ENCODE peak calls at places on chromosomes 11 and 22, in six cellular contexts. Y, R, A, P, L and X are unnamed samples. For H3K27me3, the result is how much of the 10 kb centered on the place peaks cover.

GRCh38 chr11:77590194-77590591 is 440 bp downstream of the AQP11 start:
- DNase-seq in Y (peak), R (peak), A (peak), P (peak), L (peak), X (no peak)

GRCh38 chr11:102733232-102733875 is 8.6 kb upstream of the MMP8 start:
- DNase-seq in Y (peak), R (peak), A (peak), P (peak), L (peak), X (peak)

GRCh38 chr22:29635734-29636357 is 32.4 kb downstream of the NF2 start:
- DNase-seq in Y (no peak), R (peak), A (no peak), P (peak), L (peak), X (no peak)

GRCh38 chr11:69186316-69187266 is 30.9 kb downstream of the SMIM38 start:
- DNase-seq in Y (peak), R (no peak), A (no peak), P (no peak), L (no peak), X (no peak)

GRCh38 chr11:126834573-126834972 is 166.0 kb downstream of the KIRREL3 start:
- DNase-seq in Y (no peak), R (no peak), A (no peak), P (no peak), L (no peak), X (no peak)

GRCh38 chr11:6397636-6398035 is 7.4 kb downstream of the SMPD1 start:
- DNase-seq in Y (no peak), R (no peak), A (no peak), P (no peak), L (peak), X (peak)

GRCh38 chr11:110873953-110874352 is 161.7 kb upstream of the ARHGAP20 start:
- DNase-seq in Y (no peak), R (no peak), A (no peak), P (no peak), L (no peak), X (no peak)

GRCh38 chr11:33478111-33478573 is 221.0 kb downstream of the HIPK3 start:
- DNase-seq in Y (no peak), R (peak), A (no peak), P (no peak), L (no peak), X (no peak)

GRCh38 chr22:44894782-44895181 is 115.0 kb downstream of the PHF21B start:
- DNase-seq in Y (no peak), R (no peak), A (no peak), P (no peak), L (no peak), X (peak)

GRCh38 chr11:26916805-26917204 is 77.1 kb upstream of the FIBIN start:
- DNase-seq in Y (no peak), R (no peak), A (no peak), P (no peak), L (no peak), X (no peak)

GRCh38 chr11:109697140-109697843 is 275.3 kb downstream of the C11orf87 start:
- DNase-seq in Y (peak), R (peak), A (no peak), P (peak), L (peak), X (no peak)

GRCh38 chr11:120835601-120836228 is 188.2 kb upstream of the TBCEL start:
- DNase-seq in Y (no peak), R (peak), A (no peak), P (no peak), L (no peak), X (no peak)

GRCh38 chr11:43580735-43581369 is 99.7 kb upstream of the HSD17B12 start:
- DNase-seq in Y (peak), R (no peak), A (no peak), P (no peak), L (peak), X (no peak)

GRCh38 chr11:116061322-116061721 is 557.1 kb upstream of the CADM1 start:
- DNase-seq in Y (no peak), R (no peak), A (no peak), P (no peak), L (no peak), X (no peak)

GRCh38 chr22:26097840-26098239 is 71.4 kb upstream of the SEZ6L start:
- DNase-seq in Y (no peak), R (no peak), A (no peak), P (no peak), L (no peak), X (no peak)

GRCh38 chr22:21641417-21641794 is 696 bp upstream of the SDF2L1 start:
- DNase-seq in Y (peak), R (peak), A (peak), P (no peak), L (peak), X (no peak)

GRCh38 chr22:21778705-21779363 is 43.2 kb upstream of the YPEL1 start:
- DNase-seq in Y (no peak), R (no peak), A (no peak), P (no peak), L (peak), X (no peak)

GRCh38 chr22:29148036-29148435 is 57.7 kb upstream of the EMID1 start:
- DNase-seq in Y (no peak), R (no peak), A (no peak), P (no peak), L (no peak), X (no peak)

GRCh38 chr11:132106336-132106982 is 736.0 kb downstream of the NTM start:
- DNase-seq in Y (no peak), R (no peak), A (no peak), P (no peak), L (no peak), X (no peak)

GRCh38 chr11:125514336-125515101 is 18.5 kb upstream of the FEZ1 start:
- DNase-seq in Y (no peak), R (peak), A (peak), P (no peak), L (no peak), X (no peak)

GRCh38 chr22:38114484-38115398 is 4.3 kb upstream of the BAIAP2L2 start:
- DNase-seq in Y (peak), R (peak), A (peak), P (no peak), L (peak), X (peak)

GRCh38 chr11:71116435-71117040 is 135.8 kb downstream of the SHANK2 start:
- DNase-seq in Y (no peak), R (no peak), A (no peak), P (no peak), L (no peak), X (no peak)

GRCh38 chr11:3218483-3219280 is at the start of gene MRGPRG:
- DNase-seq in Y (peak), R (no peak), A (no peak), P (no peak), L (no peak), X (no peak)
- H3K27me3 ChIP-seq in Y (under half), R (under half), A (half or more), P (under half), L (half or more), X (half or more)

GRCh38 chr11:64520013-64520412 is 71.0 kb upstream of the SLC22A12 start:
- DNase-seq in Y (no peak), R (no peak), A (no peak), P (no peak), L (no peak), X (no peak)

GRCh38 chr11:64522036-64522435 is 69.0 kb upstream of the SLC22A12 start:
- DNase-seq in Y (no peak), R (no peak), A (no peak), P (no peak), L (no peak), X (no peak)

GRCh38 chr11:64519541-64519940 is 71.5 kb upstream of the SLC22A12 start:
- DNase-seq in Y (no peak), R (no peak), A (no peak), P (no peak), L (no peak), X (no peak)

GRCh38 chr11:64516226-64516625 is 74.8 kb upstream of the SLC22A12 start:
- DNase-seq in Y (no peak), R (no peak), A (no peak), P (peak), L (no peak), X (no peak)

DNA sequence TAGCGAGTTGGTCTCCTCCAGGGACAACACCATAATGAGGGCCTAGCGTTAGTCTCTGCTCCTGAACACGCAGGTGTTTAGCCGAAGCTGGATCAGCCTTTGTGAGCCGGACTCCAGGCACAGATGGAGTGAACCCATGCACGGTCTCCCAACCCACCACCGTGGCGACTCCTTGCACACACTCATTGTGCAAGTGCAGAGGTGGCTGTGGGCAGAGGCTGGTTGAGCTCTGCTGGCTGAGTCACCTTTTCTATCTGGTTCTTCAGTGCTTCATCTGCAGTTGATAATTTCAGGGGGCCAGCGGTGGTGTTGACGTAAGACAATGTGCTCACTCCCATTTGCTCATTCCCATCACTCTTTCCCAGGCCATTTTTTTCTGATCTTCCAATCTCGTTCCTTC is 72.1 kb upstream of the SLC22A12 start:
- DNase-seq in Y (no peak), R (no peak), A (no peak), P (no peak), L (no peak), X (no peak)
- H3K27me3 ChIP-seq in Y (under half), R (under half), A (under half), P (under half), L (half or more), X (half or more)

DNA sequence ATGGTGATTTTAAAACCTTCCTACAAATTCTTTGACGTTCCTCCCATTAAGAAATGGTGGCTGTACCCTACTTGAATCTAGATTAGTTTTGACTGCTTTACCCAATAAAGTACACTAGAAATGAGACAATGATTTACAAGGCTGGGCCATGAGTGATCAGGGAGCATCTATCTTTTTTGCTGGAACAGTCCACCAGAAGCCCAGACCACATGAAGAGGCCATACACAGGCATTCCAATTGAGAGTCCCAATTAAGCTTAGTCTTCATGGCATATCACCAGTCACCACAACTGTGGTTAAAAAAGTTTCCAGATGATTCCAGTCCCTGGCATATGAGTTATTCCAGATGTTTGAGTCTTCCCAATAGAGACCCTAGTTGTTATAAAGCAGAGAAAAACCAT is 39.5 kb downstream of the FAM76B start:
- DNase-seq in Y (no peak), R (no peak), A (no peak), P (no peak), L (no peak), X (no peak)
- H3K27me3 ChIP-seq in Y (under half), R (under half), A (under half), P (under half), L (under half), X (under half)

GRCh38 chr22:36806824-36807223 is 10.0 kb downstream of the PVALB start:
- DNase-seq in Y (no peak), R (no peak), A (no peak), P (no peak), L (no peak), X (no peak)

GRCh38 chr22:36811094-36811797 is 5.6 kb downstream of the PVALB start:
- DNase-seq in Y (no peak), R (no peak), A (no peak), P (no peak), L (no peak), X (no peak)

GRCh38 chr22:36808611-36809344 is 8.1 kb downstream of the PVALB start:
- DNase-seq in Y (no peak), R (no peak), A (no peak), P (no peak), L (no peak), X (no peak)

GRCh38 chr22:36807627-36808026 is 9.2 kb downstream of the PVALB start:
- DNase-seq in Y (no peak), R (no peak), A (no peak), P (no peak), L (no peak), X (no peak)

DNA sequence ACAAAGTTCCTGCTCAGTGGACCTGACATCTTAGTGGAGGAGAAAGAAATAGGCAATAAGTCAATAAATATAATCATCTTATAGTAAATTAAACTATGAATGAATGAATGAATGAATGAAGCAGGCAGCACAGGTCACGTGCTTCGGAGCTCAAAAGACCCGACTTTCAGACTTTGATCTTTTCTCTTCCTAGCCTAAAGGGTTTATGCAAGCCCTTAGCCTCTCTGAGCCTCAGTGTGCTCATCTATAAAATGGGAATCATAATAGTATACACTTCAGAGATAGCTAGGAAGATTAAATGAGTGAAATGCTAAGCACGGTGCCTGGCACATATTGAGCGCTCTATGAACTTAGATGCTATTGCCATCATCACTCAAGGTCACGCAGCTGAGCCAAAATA is 7.5 kb downstream of the PVALB start:
- DNase-seq in Y (no peak), R (no peak), A (no peak), P (no peak), L (no peak), X (no peak)
- H3K27me3 ChIP-seq in Y (under half), R (under half), A (under half), P (under half), L (half or more), X (half or more)

GRCh38 chr22:49718396-49718795 is 109.3 kb downstream of the BRD1 start:
- DNase-seq in Y (no peak), R (no peak), A (no peak), P (no peak), L (no peak), X (no peak)

GRCh38 chr22:49719046-49719445 is 108.6 kb downstream of the BRD1 start:
- DNase-seq in Y (no peak), R (no peak), A (no peak), P (no peak), L (no peak), X (no peak)

GRCh38 chr22:49721211-49721763 is 106.4 kb downstream of the BRD1 start:
- DNase-seq in Y (no peak), R (no peak), A (no peak), P (no peak), L (no peak), X (no peak)

GRCh38 chr22:49717322-49717919 is 110.3 kb downstream of the BRD1 start:
- DNase-seq in Y (no peak), R (no peak), A (no peak), P (no peak), L (no peak), X (no peak)

DNA sequence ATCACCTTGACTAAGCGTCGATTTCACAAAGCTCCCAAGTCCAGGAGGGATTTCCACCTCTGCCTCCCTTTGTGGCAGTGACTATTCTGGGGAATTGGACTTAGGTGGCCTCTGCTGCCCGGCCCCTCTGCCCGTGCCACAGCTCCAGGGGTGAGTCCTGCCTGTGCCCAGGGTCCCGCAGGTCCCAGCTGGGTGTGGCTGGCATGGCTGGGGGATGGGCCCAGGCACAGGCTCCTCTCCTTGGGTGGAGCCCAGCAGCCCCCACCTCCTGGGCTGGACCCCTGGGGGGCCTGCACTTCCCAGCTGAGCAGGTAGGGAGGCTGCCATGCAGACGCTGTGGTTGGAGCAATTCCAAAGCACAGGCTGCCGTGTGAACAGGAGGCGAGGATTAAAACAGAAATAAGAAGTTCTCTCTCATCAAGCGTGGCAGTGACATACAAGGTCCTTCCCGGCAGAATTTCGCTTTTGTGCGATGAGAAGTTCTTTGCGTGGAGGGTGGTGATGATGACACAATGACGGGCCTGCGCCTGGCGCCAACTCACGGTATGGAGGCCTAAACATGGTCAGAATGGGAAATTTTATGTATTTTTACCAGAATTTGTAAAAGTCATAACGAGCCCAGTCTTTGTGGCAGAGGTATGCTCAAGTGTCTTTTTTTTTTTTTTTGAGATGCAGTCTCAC is 107.3 kb downstream of the BRD1 start:
- DNase-seq in Y (peak), R (no peak), A (no peak), P (no peak), L (no peak), X (no peak)
- H3K27me3 ChIP-seq in Y (under half), R (under half), A (under half), P (under half), L (under half), X (under half)

GRCh38 chr11:57648791-57649735 is 649 bp downstream of the YPEL4 start:
- DNase-seq in Y (no peak), R (peak), A (no peak), P (no peak), L (peak), X (no peak)
- H3K27me3 ChIP-seq in Y (under half), R (under half), A (under half), P (under half), L (under half), X (under half)

GRCh38 chr11:45030778-45031177 is 80.1 kb upstream of the TP53I11 start:
- DNase-seq in Y (no peak), R (no peak), A (no peak), P (no peak), L (no peak), X (no peak)

GRCh38 chr11:45026835-45027234 is 76.2 kb upstream of the TP53I11 start:
- DNase-seq in Y (no peak), R (no peak), A (no peak), P (no peak), L (no peak), X (no peak)

GRCh38 chr11:45027312-45027711 is 76.6 kb upstream of the TP53I11 start:
- DNase-seq in Y (no peak), R (no peak), A (no peak), P (no peak), L (no peak), X (no peak)

GRCh38 chr11:45031912-45032519 is 81.3 kb upstream of the TP53I11 start:
- DNase-seq in Y (no peak), R (no peak), A (no peak), P (no peak), L (no peak), X (no peak)

GRCh38 chr11:45028921-45029680 is 78.4 kb upstream of the TP53I11 start:
- DNase-seq in Y (no peak), R (no peak), A (no peak), P (no peak), L (no peak), X (no peak)
- H3K27me3 ChIP-seq in Y (under half), R (under half), A (under half), P (under half), L (under half), X (under half)

DNA sequence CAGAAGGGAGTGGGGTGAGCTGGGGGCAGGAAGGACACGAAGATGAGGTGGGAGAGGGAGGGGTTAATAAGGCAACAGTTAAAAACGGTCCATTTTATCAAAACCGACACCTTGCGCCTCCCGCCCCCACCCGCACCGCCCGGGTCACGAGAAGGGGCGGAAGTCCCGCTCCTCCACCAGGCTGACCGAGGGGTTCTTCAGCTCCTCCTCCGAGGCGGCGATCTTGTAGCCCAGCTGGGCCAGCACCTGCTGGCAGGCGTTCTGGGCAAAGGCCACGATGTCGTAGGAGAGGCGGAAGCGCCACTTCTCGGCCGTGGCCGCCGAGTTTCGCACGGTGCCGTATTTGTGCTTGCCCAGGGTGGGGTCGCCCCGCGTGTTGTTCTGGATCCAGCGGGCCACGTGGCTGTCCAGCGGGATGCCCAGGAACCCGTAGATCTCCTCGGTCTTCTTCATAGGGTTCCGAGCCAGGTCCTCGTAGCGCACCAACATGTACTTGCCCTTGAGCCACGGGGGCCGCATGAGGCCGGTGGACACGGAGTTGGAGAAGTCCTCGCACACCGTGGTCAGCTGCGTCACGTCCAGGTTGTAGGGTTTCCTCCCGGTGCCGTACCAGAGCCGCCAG is 15.8 kb downstream of the CHST1 start:
- DNase-seq in Y (no peak), R (no peak), A (no peak), P (no peak), L (no peak), X (no peak)
- H3K27me3 ChIP-seq in Y (under half), R (under half), A (under half), P (under half), L (under half), X (under half)

GRCh38 chr11:118149493-118149892 is 3.1 kb downstream of the SCN4B start:
- DNase-seq in Y (no peak), R (no peak), A (no peak), P (no peak), L (no peak), X (no peak)
- H3K27me3 ChIP-seq in Y (under half), R (half or more), A (half or more), P (under half), L (half or more), X (under half)